ENCODE peak calls at places on chromosomes 5 and 9, in four cellular contexts. B is activated effector memory CD4-positive, alpha-beta T cell treated with Interleukin-2 at 50 U/mL for 16 hours; Y is choroid plexus epithelial cell; N is NCI-H774. V is an unnamed sample.
A peak's percentile ranks its signal among the peaks of the same experiment; 100 is the strongest.

GRCh38 chr5:141507387-141508091 is 18.7 kb downstream of the PCDHGC5 start:
- DNase-seq in B (no peak), Y (peak; percentile 91), N (no peak), V (no peak)

GRCh38 chr5:172276214-172276613 is 7.3 kb downstream of the UBTD2 start:
- DNase-seq in Y (peak; percentile 80), N (no peak), B (no peak), V (no peak)

GRCh38 chr9:128771094-128771721 is 519 bp downstream of the ZER1 start:
- DNase-seq in Y (peak; percentile 43), B (no peak), N (no peak), V (no peak)

GRCh38 chr9:27125030-27125429 is 16.0 kb downstream of the TEK start:
- DNase-seq in N (no peak), B (no peak), Y (peak; percentile 96), V (peak; percentile 57)

GRCh38 chr5:72463499-72464052 is 43.6 kb downstream of the ZNF366 start:
- DNase-seq in B (no peak), Y (no peak), N (no peak), V (no peak)

GRCh38 chr9:135098400-135099105 is 11.1 kb downstream of the OLFM1 start:
- DNase-seq in Y (peak; percentile 14), B (no peak), N (no peak), V (peak; percentile 75)

GRCh38 chr9:129221233-129221632 is 43.2 kb upstream of the IER5L start:
- DNase-seq in Y (no peak), B (no peak), N (no peak), V (peak; percentile 31)

GRCh38 chr5:79720096-79720495 is 30.5 kb downstream of the CMYA5 start:
- DNase-seq in N (no peak), B (no peak), Y (no peak), V (no peak)

GRCh38 chr9:136617746-136618577 is 44.8 kb upstream of the EGFL7 start:
- DNase-seq in N (no peak), B (no peak), Y (no peak), V (no peak)

GRCh38 chr5:107671742-107672211 is 1.0 kb upstream of the EFNA5 start:
- DNase-seq in Y (peak; percentile 81), B (no peak), N (peak; percentile 70), V (peak; percentile 41)

GRCh38 chr5:135916638-135917263 is 21.1 kb upstream of the IL9 start:
- DNase-seq in N (no peak), B (no peak), Y (no peak), V (no peak)

GRCh38 chr9:16039988-16040761 is 487.3 kb downstream of the CCDC171 start:
- DNase-seq in Y (peak; percentile 90), B (no peak), N (no peak), V (no peak)

GRCh38 chr9:33446507-33447403 is 638 bp downstream of the AQP3 start:
- DNase-seq in B (peak; percentile 49), Y (peak; percentile 40), N (no peak), V (peak; percentile 77)

GRCh38 chr9:27622688-27623340 is 49.5 kb upstream of the C9orf72 start:
- DNase-seq in B (no peak), N (no peak), Y (no peak), V (no peak)

GRCh38 chr5:141692533-141692888 is 10.5 kb upstream of the ARAP3 start:
- DNase-seq in N (no peak), Y (no peak), B (no peak), V (no peak)

GRCh38 chr9:101706929-101707328 is 31.5 kb downstream of the GRIN3A start:
- DNase-seq in Y (no peak), B (no peak), N (no peak), V (no peak)

GRCh38 chr9:36317766-36318165 is 59.5 kb upstream of the GNE start:
- DNase-seq in N (peak; percentile 13), Y (no peak), B (no peak), V (no peak)

GRCh38 chr9:69379250-69379982 is 54.4 kb downstream of the ENTREP1 start:
- DNase-seq in B (no peak), N (no peak), Y (peak; percentile 50), V (no peak)

GRCh38 chr5:173247504-173247903 is 12.5 kb upstream of the NKX2-5 start:
- DNase-seq in N (no peak), B (no peak), Y (no peak), V (no peak)

GRCh38 chr9:5321058-5321457 is 16.5 kb upstream of the RLN2 start:
- DNase-seq in N (no peak), Y (peak; percentile 30), B (no peak), V (no peak)

GRCh38 chr9:137183980-137184595 is 4.3 kb downstream of the ANAPC2 start:
- DNase-seq in N (no peak), B (no peak), Y (no peak), V (no peak)

GRCh38 chr5:111124793-111125192 is 32.6 kb downstream of the WDR36 start:
- DNase-seq in N (no peak), Y (no peak), B (no peak), V (no peak)

GRCh38 chr5:134837530-134838181 is 8.1 kb upstream of the C5orf24 start:
- DNase-seq in Y (peak; percentile 48), B (no peak), N (no peak), V (no peak)

GRCh38 chr9:88991066-88992030 is at the start of gene S1PR3:
- DNase-seq in Y (peak; percentile 66), N (no peak), B (no peak), V (peak; percentile 66)

GRCh38 chr9:94875300-94876063 is 149.0 kb downstream of the AOPEP start:
- DNase-seq in Y (no peak), B (no peak), N (no peak), V (no peak)

GRCh38 chr9:106962615-106963363 is 99.8 kb downstream of the ZNF462 start:
- DNase-seq in B (no peak), Y (peak; percentile 70), N (no peak), V (no peak)

GRCh38 chr5:151483176-151483575 is 35.8 kb downstream of the SLC36A1 start:
- DNase-seq in Y (peak; percentile 86), B (no peak), N (no peak), V (no peak)

GRCh38 chr9:14343948-14344547 is 30.1 kb upstream of the NFIB start:
- DNase-seq in B (no peak), Y (no peak), N (peak; percentile 77), V (no peak)

GRCh38 chr5:90915393-90915792 is 356.8 kb downstream of the ADGRV1 start:
- DNase-seq in N (no peak), B (no peak), Y (no peak), V (no peak)

GRCh38 chr5:119285070-119285916 is 70.5 kb upstream of the TNFAIP8 start:
- DNase-seq in N (no peak), Y (no peak), B (no peak), V (no peak)